ENCODE peak calls at places on chromosome 22, in ten cellular contexts. D, Y, L, M, W, J, A, B, F and H are unnamed samples. For H3K4me1, the result is how much of the 10 kb centered on the place peaks cover.

GRCh38 chr22:44345872-44346271 is 33.1 kb upstream of the SHISAL1 start:
- DNase-seq in F (no peak), Y (no peak), A (no peak), L (no peak), B (no peak), D (no peak), W (no peak), J (no peak), M (no peak), H (no peak)

GRCh38 chr22:45518580-45518991 is 15.9 kb downstream of the FBLN1 start:
- DNase-seq in W (no peak), M (no peak), F (no peak), Y (no peak), A (peak), J (no peak), D (no peak), B (no peak), L (peak), H (peak)

GRCh38 chr22:49954991-49955580 is 5.5 kb upstream of the PIM3 start:
- DNase-seq in Y (no peak), M (no peak), F (no peak), W (no peak), D (no peak), B (peak), L (no peak), A (no peak), J (peak), H (no peak)

GRCh38 chr22:33529424-33530113 is 390.7 kb downstream of the LARGE1 start:
- DNase-seq in D (no peak), W (no peak), F (no peak), A (no peak), L (no peak), J (no peak), M (no peak), B (no peak), Y (no peak), H (no peak)

GRCh38 chr22:48894064-48894671 is 933.5 kb downstream of the BRD1 start:
- DNase-seq in Y (no peak), M (no peak), J (peak), W (no peak), L (peak), A (no peak), B (no peak), F (no peak), D (peak), H (no peak)

GRCh38 chr22:39426380-39427043 is 26.9 kb downstream of the TAB1 start:
- DNase-seq in D (no peak), W (no peak), B (no peak), J (peak), M (no peak), L (no peak), Y (no peak), A (no peak), F (no peak), H (no peak)

GRCh38 chr22:33971561-33971961 is 51.3 kb upstream of the LARGE1 start:
- DNase-seq in D (no peak), B (no peak), A (peak), J (no peak), L (no peak), M (no peak), W (no peak), F (no peak), Y (no peak), H (peak)

GRCh38 chr22:26418620-26419019 is 10.4 kb upstream of the ASPHD2 start:
- DNase-seq in M (no peak), A (no peak), D (no peak), Y (no peak), B (no peak), J (no peak), W (no peak), L (no peak), F (no peak), H (no peak)

GRCh38 chr22:32803020-32803758 is 1.7 kb downstream of the TIMP3 start:
- DNase-seq in B (peak), D (no peak), Y (no peak), A (no peak), F (no peak), J (no peak), M (no peak), W (no peak), L (no peak), H (no peak)

GRCh38 chr22:26995222-26995621 is 337.8 kb downstream of the MIAT start:
- DNase-seq in Y (no peak), D (no peak), A (no peak), F (no peak), M (no peak), B (peak), L (no peak), W (no peak), J (no peak), H (no peak)

GRCh38 chr22:20981787-20982562 is at the start of gene LZTR1:
- DNase-seq in J (peak), F (peak), L (peak), B (peak), M (peak), W (no peak), A (peak), Y (peak), D (peak), H (peak)

GRCh38 chr22:41845380-41846267 is 12.7 kb downstream of the SREBF2 start:
- DNase-seq in B (no peak), D (peak), Y (no peak), L (no peak), M (no peak), J (no peak), W (no peak), F (no peak), A (no peak), H (no peak)

GRCh38 chr22:48585916-48586798 is 1241.5 kb downstream of the BRD1 start:
- DNase-seq in Y (no peak), F (no peak), B (no peak), W (no peak), M (no peak), A (no peak), L (no peak), J (no peak), D (no peak), H (no peak)

GRCh38 chr22:48785792-48786678 is 1041.6 kb downstream of the BRD1 start:
- DNase-seq in D (no peak), F (no peak), B (peak), L (peak), M (no peak), J (no peak), A (no peak), W (no peak), Y (no peak), H (no peak)

GRCh38 chr22:44211946-44212930 is 31.5 kb downstream of the PARVG start:
- DNase-seq in M (no peak), W (no peak), L (peak), F (no peak), Y (no peak), A (no peak), J (no peak), D (no peak), B (peak), H (no peak)

GRCh38 chr22:39898997-39899396 is 1.9 kb upstream of the GRAP2 start:
- DNase-seq in A (no peak), W (no peak), M (no peak), F (no peak), Y (no peak), B (no peak), D (no peak), J (no peak), L (no peak), H (no peak)

GRCh38 chr22:45441158-45441557 is 27.7 kb downstream of the RIBC2 start:
- DNase-seq in L (peak), D (peak), A (peak), M (peak), B (peak), F (peak), W (peak), Y (no peak), J (no peak), H (no peak)

GRCh38 chr22:49749227-49749626 is 78.4 kb downstream of the BRD1 start:
- DNase-seq in D (no peak), F (no peak), M (no peak), B (no peak), A (no peak), J (no peak), W (no peak), L (peak), Y (no peak), H (no peak)

GRCh38 chr22:32801436-32802290 is at the start of gene TIMP3:
- DNase-seq in J (peak), D (peak), B (peak), A (no peak), L (peak), Y (peak), M (no peak), F (peak), W (no peak), H (peak)

GRCh38 chr22:21942407-21942895 is 10.2 kb downstream of the PPM1F start:
- DNase-seq in M (peak), F (no peak), L (peak), B (peak), Y (peak), W (no peak), D (peak), J (peak), A (no peak), H (peak)

GRCh38 chr22:28952857-28953256 is 69.5 kb downstream of the ZNRF3 start:
- DNase-seq in L (peak), W (no peak), M (no peak), D (no peak), F (peak), J (no peak), B (no peak), A (no peak), Y (no peak), H (no peak)

GRCh38 chr22:48520888-48521600 is 1306.6 kb downstream of the BRD1 start:
- DNase-seq in M (no peak), L (no peak), B (no peak), F (no peak), J (no peak), Y (no peak), W (no peak), A (no peak), D (no peak), H (no peak)

GRCh38 chr22:33335611-33336279 is 277.6 kb upstream of the SYN3 start:
- DNase-seq in Y (no peak), W (no peak), B (no peak), D (no peak), F (no peak), M (no peak), A (peak), J (no peak), L (no peak), H (no peak)

GRCh38 chr22:39254789-39255298 is 10.1 kb upstream of the PDGFB start:
- DNase-seq in A (no peak), M (no peak), J (no peak), L (no peak), D (no peak), F (no peak), B (no peak), W (no peak), Y (no peak), H (no peak)

GRCh38 chr22:44710474-44711235 is 8.7 kb downstream of the PRR5 start:
- DNase-seq in B (no peak), D (peak), W (no peak), F (no peak), M (no peak), L (no peak), A (no peak), Y (no peak), J (peak), H (no peak)

GRCh38 chr22:24485608-24486007 is 9.5 kb upstream of the UPB1 start:
- DNase-seq in F (no peak), W (no peak), J (no peak), Y (no peak), B (no peak), L (no peak), M (no peak), D (no peak), A (no peak), H (no peak)

GRCh38 chr22:40112595-40112994 is 65.1 kb upstream of the TNRC6B start:
- DNase-seq in B (no peak), Y (no peak), L (no peak), F (no peak), J (no peak), W (no peak), M (no peak), A (no peak), D (no peak), H (no peak)

GRCh38 chr22:26985217-26985616 is 327.8 kb downstream of the MIAT start:
- DNase-seq in D (no peak), L (no peak), J (no peak), W (no peak), Y (no peak), M (no peak), B (no peak), F (no peak), A (no peak), H (no peak)

GRCh38 chr22:21735198-21736083 is at the start of gene YPEL1:
- DNase-seq in L (peak), D (peak), J (peak), F (peak), A (peak), W (no peak), M (peak), B (peak), Y (peak), H (peak)

GRCh38 chr22:31230155-31230870 is 18.2 kb downstream of the LIMK2 start:
- DNase-seq in J (no peak), B (no peak), F (no peak), L (peak), W (no peak), A (no peak), D (no peak), Y (no peak), M (no peak), H (no peak)

GRCh38 chr22:32920032-32920628 is 118.6 kb downstream of the TIMP3 start:
- DNase-seq in M (no peak), J (no peak), A (no peak), F (no peak), Y (peak), B (peak), D (no peak), L (no peak), W (no peak), H (no peak)

GRCh38 chr22:44191036-44191454 is 10.3 kb downstream of the PARVG start:
- DNase-seq in J (no peak), A (no peak), L (no peak), F (no peak), W (no peak), D (no peak), B (peak), M (no peak), Y (no peak), H (no peak)

GRCh38 chr22:43014062-43014875 is 680 bp downstream of the PACSIN2 start:
- DNase-seq in W (no peak), L (peak), M (no peak), A (peak), J (peak), D (peak), F (peak), B (peak), Y (peak), H (peak)

GRCh38 chr22:46605117-46605516 is 15.1 kb upstream of the GRAMD4 start:
- DNase-seq in B (no peak), A (no peak), D (no peak), W (no peak), L (no peak), Y (no peak), F (no peak), J (no peak), M (no peak), H (no peak)

GRCh38 chr22:46606886-46607285 is 13.3 kb upstream of the GRAMD4 start:
- DNase-seq in F (no peak), A (no peak), J (no peak), M (no peak), Y (no peak), W (no peak), L (no peak), B (no peak), D (no peak), H (no peak)

GRCh38 chr22:46609724-46610161 is 10.4 kb upstream of the GRAMD4 start:
- DNase-seq in F (no peak), J (peak), A (no peak), L (no peak), M (no peak), D (no peak), W (no peak), B (no peak), Y (no peak), H (no peak)

GRCh38 chr22:46609175-46609690 is 11.0 kb upstream of the GRAMD4 start:
- DNase-seq in A (peak), Y (no peak), L (no peak), J (peak), F (no peak), B (no peak), W (no peak), M (no peak), D (peak), H (peak)

GRCh38 chr22:46607483-46608114 is 12.6 kb upstream of the GRAMD4 start:
- DNase-seq in D (no peak), Y (no peak), A (no peak), F (peak), M (no peak), L (peak), W (no peak), J (no peak), B (no peak), H (no peak)
- H3K4me1 ChIP-seq in D (under half), Y (under half), A (half or more), F (under half), M (under half), L (under half), W (under half), J (under half), B (under half), H (under half)

GRCh38 chr22:38223289-38223960 is 21.6 kb downstream of the MAFF start:
- DNase-seq in L (no peak), F (no peak), M (no peak), B (no peak), W (no peak), D (no peak), A (no peak), Y (no peak), J (no peak), H (no peak)
- TF ChIP-seq CTCF in L (no peak), F (no peak), M (peak), B (no peak), W (no peak), D (no peak), A (peak), Y (no peak), J (no peak), H (peak)

GRCh38 chr22:19525116-19525660 is 978 bp upstream of the CLDN5 start:
- DNase-seq in M (no peak), F (no peak), B (no peak), W (no peak), J (peak), Y (no peak), D (no peak), L (no peak), A (no peak), H (no peak)
- TF ChIP-seq POLR2AphosphoS5 in M (no peak), F (no peak), B (no peak), W (no peak), J (peak), Y (no peak), D (no peak), L (peak), A (no peak), H (peak)

GRCh38 chr22:23211622-23212021 is 31.3 kb downstream of the BCR start:
- DNase-seq in L (no peak), Y (no peak), D (no peak), F (no peak), W (no peak), M (no peak), J (peak), B (no peak), A (no peak), H (no peak)

GRCh38 chr22:23213581-23214341 is 33.5 kb downstream of the BCR start:
- DNase-seq in D (no peak), W (no peak), B (no peak), Y (no peak), L (no peak), F (no peak), M (no peak), A (no peak), J (peak), H (no peak)

GRCh38 chr22:23210428-23211170 is 30.3 kb downstream of the BCR start:
- DNase-seq in A (no peak), D (no peak), M (no peak), J (no peak), L (no peak), Y (no peak), F (no peak), W (no peak), B (no peak), H (no peak)

GRCh38 chr22:23213031-23213555 is 32.8 kb downstream of the BCR start:
- DNase-seq in M (no peak), Y (no peak), B (no peak), A (no peak), D (no peak), W (no peak), F (no peak), J (peak), L (no peak), H (no peak)

GRCh38 chr22:23212061-23213030 is 32.0 kb downstream of the BCR start:
- DNase-seq in A (no peak), W (no peak), D (no peak), M (no peak), Y (no peak), B (no peak), F (no peak), L (no peak), J (peak), H (no peak)
- H3K4me1 ChIP-seq in A (under half), W (under half), D (under half), M (under half), Y (under half), B (half or more), F (under half), L (under half), J (half or more), H (under half)

DNA sequence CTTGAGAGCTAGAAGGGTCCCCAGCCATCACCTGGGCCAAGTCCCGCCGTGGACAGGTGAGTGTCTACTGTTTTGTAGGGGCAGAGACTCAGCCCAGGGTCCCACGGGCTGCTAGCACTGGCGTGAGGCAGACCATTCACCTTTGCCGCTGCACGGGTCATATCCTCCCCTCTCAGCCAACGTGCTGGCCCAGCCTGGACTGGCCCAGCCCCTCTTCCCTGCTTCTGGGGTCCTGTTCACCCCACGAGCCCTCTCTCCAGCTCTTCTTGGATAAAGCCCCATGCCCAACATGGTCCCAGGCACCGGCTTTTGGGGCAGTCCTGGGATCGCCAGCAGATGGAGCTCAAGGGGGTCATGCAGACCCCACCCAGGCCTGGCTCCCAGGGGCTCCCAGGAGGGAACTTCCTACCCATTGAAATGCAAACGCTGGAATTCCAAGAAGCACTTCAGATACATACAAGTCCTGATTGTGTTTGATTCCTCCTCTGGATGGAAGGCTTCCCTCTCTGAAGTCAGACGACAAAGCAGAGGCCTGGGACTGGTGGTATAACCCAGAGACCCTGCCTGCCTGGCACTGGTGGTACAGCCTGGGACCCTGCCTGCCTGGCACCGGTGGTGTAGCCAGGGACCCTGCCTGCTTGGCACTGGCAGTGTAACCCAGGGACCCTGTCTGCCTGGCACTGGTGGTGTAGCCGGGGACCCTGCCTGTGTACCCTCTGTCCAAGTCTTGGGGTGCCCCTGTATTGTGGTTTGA is 8.9 kb upstream of the SEPTIN5 start:
- DNase-seq in M (no peak), A (no peak), Y (no peak), W (no peak), L (peak), D (no peak), J (peak), B (peak), F (no peak), H (peak)
- TF ChIP-seq CTCF in M (peak), A (peak), Y (no peak), W (no peak), L (no peak), D (no peak), J (no peak), B (no peak), F (no peak), H (no peak)

DNA sequence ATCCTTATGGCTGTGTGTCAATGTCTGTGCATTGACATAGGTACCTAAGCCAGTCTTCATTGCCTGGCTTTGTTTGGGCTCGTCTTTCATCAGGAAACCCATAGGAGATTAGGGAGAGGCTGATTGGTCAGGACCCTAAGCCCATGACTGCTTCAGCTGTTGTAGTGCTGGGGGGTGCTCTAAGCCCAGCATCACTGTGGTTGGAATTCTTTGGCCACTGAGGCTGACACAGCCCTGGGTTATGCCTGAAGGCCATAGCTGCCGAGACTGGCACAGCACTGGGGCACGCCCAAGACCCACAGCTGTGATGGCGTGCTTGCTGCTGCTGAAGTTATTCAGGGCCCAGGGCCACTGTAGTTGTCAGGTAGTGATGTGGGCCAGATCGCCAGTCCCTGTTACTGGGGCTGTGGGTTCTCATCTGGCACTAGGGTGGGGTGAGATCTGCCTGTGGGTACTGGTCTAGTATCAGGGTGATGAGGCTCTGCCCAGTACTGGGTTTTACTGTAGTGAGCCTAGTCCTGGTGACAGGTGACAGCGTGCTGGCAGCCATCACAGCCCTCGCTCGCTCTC is 4.9 kb downstream of the USP18 start:
- DNase-seq in W (no peak), Y (no peak), B (no peak), M (no peak), D (no peak), A (no peak), J (no peak), F (no peak), L (no peak), H (no peak)
- TF ChIP-seq POLR2AphosphoS5 in W (no peak), Y (no peak), B (no peak), M (no peak), D (no peak), A (no peak), J (no peak), F (no peak), L (no peak), H (no peak)